ENCODE peak calls at places on chromosomes 16 and 17, in four cellular contexts. B is NCI-H2081; D is MV-4-11; T is activated CD4-positive, alpha-beta T cell treated with anti-CD3 and anti-CD28 coated beads, Interleukin-2, amount 50 U/mL, for 1 hour. W is an unnamed sample.

GRCh38 chr16:28309811-28310311 is 17.5 kb downstream of the SBK1 start:
- DNase-seq in T (peak; percentile 79), B (no peak), D (peak; percentile 22), W (no peak)

GRCh38 chr16:85157813-85158701 is 45.8 kb upstream of the CIBAR2 start:
- DNase-seq in D (peak; percentile 37), B (no peak), T (no peak), W (no peak)

GRCh38 chr17:57980522-57980921 is 7.5 kb downstream of the VEZF1 start:
- DNase-seq in B (peak; percentile 25), T (no peak), D (no peak), W (no peak)

GRCh38 chr17:63698886-63699637 is 863 bp downstream of the LIMD2 start:
- DNase-seq in D (peak; percentile 80), T (peak; percentile 86), B (peak; percentile 29), W (no peak)

GRCh38 chr16:66950971-66951790 is 9.9 kb upstream of the CES3 start:
- DNase-seq in T (no peak), D (no peak), B (no peak), W (no peak)

GRCh38 chr16:17343729-17344128 is 127.0 kb downstream of the XYLT1 start:
- DNase-seq in T (no peak), D (peak; percentile 81), B (no peak), W (no peak)

GRCh38 chr16:6722786-6723185 is 609.9 kb upstream of the RBFOX1 start:
- DNase-seq in T (no peak), D (no peak), B (no peak), W (no peak)

GRCh38 chr17:75523647-75524046 is 1.9 kb upstream of the LLGL2 start:
- DNase-seq in T (no peak), D (no peak), B (no peak), W (no peak)

GRCh38 chr17:47705536-47706481 is 11.8 kb downstream of the TBKBP1 start:
- DNase-seq in B (no peak), T (peak; percentile 37), D (no peak), W (no peak)

GRCh38 chr16:68267612-68268405 is 3.5 kb downstream of the SLC7A6 start:
- DNase-seq in T (no peak), B (no peak), D (no peak), W (no peak)

GRCh38 chr16:5905935-5906334 is 808.3 kb upstream of the EEF2KMT start:
- DNase-seq in T (no peak), B (no peak), D (no peak), W (no peak)

GRCh38 chr17:2266045-2266864 is 37.3 kb downstream of the SMG6 start:
- DNase-seq in T (peak; percentile 75), D (peak; percentile 92), B (no peak), W (no peak)

GRCh38 chr17:18967806-18968744 is 16.1 kb downstream of the SLC5A10 start:
- DNase-seq in D (no peak), T (no peak), B (peak; percentile 0), W (no peak)

W was measured in NCI-H2029.